ENCODE peak calls at places on chromosomes 6 and 20, in six cellular contexts. H, C, R, S, L and T are unnamed samples.

GRCh38 chr6:87182321-87182720 is 27.0 kb downstream of the ZNF292 start:
- DNase-seq in H (no peak), C (no peak), R (no peak), S (no peak), L (no peak), T (no peak)

GRCh38 chr6:26330835-26331808 is 33.9 kb upstream of the BTN3A2 start:
- DNase-seq in H (no peak), C (peak; percentile 62), R (peak; percentile 86), S (no peak), L (peak; percentile 46), T (peak; percentile 37)

GRCh38 chr6:158868122-158868480 is 48.9 kb upstream of the EZR start:
- DNase-seq in H (no peak), C (no peak), R (no peak), S (no peak), L (no peak), T (no peak)

GRCh38 chr6:51166914-51167313 is 348.2 kb downstream of the TFAP2B start:
- DNase-seq in H (no peak), C (no peak), R (no peak), S (no peak), L (no peak), T (no peak)

GRCh38 chr6:6843057-6843627 is 254.6 kb downstream of the LY86 start:
- DNase-seq in H (no peak), C (peak; percentile 58), R (peak; percentile 73), S (no peak), L (peak; percentile 70), T (no peak)

GRCh38 chr20:31674895-31675827 is 37.4 kb downstream of the COX4I2 start:
- DNase-seq in H (peak; percentile 76), C (peak; percentile 64), R (no peak), S (peak; percentile 97), L (no peak), T (peak; percentile 45)

GRCh38 chr6:163706688-163707087 is 292.2 kb downstream of the QKI start:
- DNase-seq in H (no peak), C (no peak), R (no peak), S (no peak), L (no peak), T (no peak)

GRCh38 chr6:20092071-20092566 is 120.2 kb downstream of the MBOAT1 start:
- DNase-seq in H (no peak), C (peak; percentile 59), R (no peak), S (peak; percentile 12), L (peak; percentile 46), T (no peak)

GRCh38 chr6:163831736-163832135 is 417.2 kb downstream of the QKI start:
- DNase-seq in H (no peak), C (no peak), R (peak; percentile 6), S (no peak), L (no peak), T (no peak)

GRCh38 chr6:45626087-45626891 is 248.6 kb upstream of the SUPT3H start:
- DNase-seq in H (no peak), C (peak; percentile 84), R (no peak), S (no peak), L (no peak), T (no peak)

GRCh38 chr6:10174761-10175160 is 240.1 kb downstream of the TFAP2A start:
- DNase-seq in H (no peak), C (no peak), R (no peak), S (no peak), L (no peak), T (no peak)

GRCh38 chr6:3282461-3283236 is 23.9 kb downstream of the PSMG4 start:
- DNase-seq in H (no peak), C (no peak), R (peak; percentile 36), S (no peak), L (no peak), T (no peak)

GRCh38 chr6:37521674-37522073 is 22.0 kb upstream of the CCDC167 start:
- DNase-seq in H (no peak), C (no peak), R (no peak), S (no peak), L (no peak), T (no peak)

GRCh38 chr6:87575423-87575822 is 14.4 kb downstream of the RARS2 start:
- DNase-seq in H (no peak), C (no peak), R (no peak), S (no peak), L (no peak), T (no peak)

GRCh38 chr6:42720739-42721138 is 1.7 kb downstream of the PRPH2 start:
- DNase-seq in H (peak; percentile 39), C (peak; percentile 53), R (no peak), S (no peak), L (no peak), T (no peak)

GRCh38 chr6:35611235-35611634 is 77.5 kb downstream of the FKBP5 start:
- DNase-seq in H (no peak), C (peak; percentile 60), R (peak; percentile 54), S (no peak), L (peak; percentile 24), T (no peak)

GRCh38 chr20:17992224-17992637 is 23.4 kb downstream of the MGME1 start:
- DNase-seq in H (no peak), C (no peak), R (no peak), S (no peak), L (no peak), T (no peak)

GRCh38 chr6:18585032-18585573 is 198.0 kb downstream of the RNF144B start:
- DNase-seq in H (no peak), C (peak; percentile 65), R (no peak), S (peak; percentile 50), L (peak; percentile 84), T (peak; percentile 70)

GRCh38 chr20:19785173-19785799 is 27.2 kb downstream of the RIN2 start:
- DNase-seq in H (no peak), C (peak; percentile 68), R (no peak), S (no peak), L (no peak), T (no peak)

GRCh38 chr6:84094050-84094435 is 60.5 kb downstream of the MRAP2 start:
- DNase-seq in H (no peak), C (no peak), R (no peak), S (no peak), L (no peak), T (no peak)

GRCh38 chr6:46419576-46420002 is 71.7 kb downstream of the RCAN2 start:
- DNase-seq in H (no peak), C (peak; percentile 67), R (peak; percentile 75), S (no peak), L (peak; percentile 80), T (peak; percentile 79)

GRCh38 chr6:53718597-53719460 is 53.3 kb upstream of the KLHL31 start:
- DNase-seq in H (no peak), C (peak; percentile 75), R (no peak), S (peak; percentile 28), L (peak; percentile 89), T (peak; percentile 37)

GRCh38 chr6:110543106-110543505 is 66.7 kb upstream of the SLC22A16 start:
- DNase-seq in H (no peak), C (no peak), R (no peak), S (no peak), L (no peak), T (peak; percentile 70)

GRCh38 chr6:8539446-8539845 is 104.1 kb upstream of the SLC35B3 start:
- DNase-seq in H (no peak), C (no peak), R (no peak), S (no peak), L (no peak), T (no peak)

GRCh38 chr6:133704371-133704770 is 184.5 kb upstream of the TCF21 start:
- DNase-seq in H (no peak), C (peak; percentile 62), R (no peak), S (no peak), L (no peak), T (no peak)

DNA sequence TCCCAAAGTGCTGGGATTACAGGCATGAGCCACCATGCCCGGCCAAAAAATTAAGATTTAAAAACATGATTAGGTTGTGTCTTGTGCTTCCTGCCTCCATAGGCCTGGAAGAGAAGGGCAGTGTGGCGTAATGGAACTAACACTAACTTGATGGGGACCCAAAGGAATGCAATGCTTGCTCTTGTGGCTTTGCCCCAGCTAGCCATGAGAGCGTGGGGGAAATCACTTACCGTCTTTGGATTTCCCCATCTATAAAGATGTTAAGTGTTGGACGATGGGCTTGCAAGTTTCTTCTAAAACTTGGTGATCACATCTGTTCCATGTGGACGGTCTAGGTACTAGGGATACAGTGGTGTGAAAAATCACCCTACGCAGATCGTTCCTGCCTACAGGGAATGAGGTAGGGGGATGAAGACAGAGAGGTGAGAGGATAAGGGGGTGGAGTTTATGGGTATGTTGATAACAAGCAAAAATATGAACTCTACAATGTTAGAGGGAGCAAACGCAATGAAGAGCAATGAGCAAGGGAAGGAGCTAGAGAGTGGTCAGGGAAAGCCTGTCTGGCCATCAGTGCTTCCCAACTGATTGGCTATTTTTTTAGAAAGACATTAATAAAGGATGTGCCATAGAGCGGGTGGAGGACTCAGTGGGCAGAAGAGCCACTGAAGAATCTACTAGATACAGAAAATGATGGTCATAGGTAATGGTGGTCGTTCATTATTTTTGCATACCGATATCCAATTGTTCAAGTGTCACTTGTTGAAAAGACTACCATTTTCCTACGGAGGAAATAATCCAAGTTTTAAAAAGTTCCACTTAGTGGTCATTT is 165.2 kb downstream of the BCAS1 start:
- DNase-seq in H (no peak), C (no peak), R (no peak), S (no peak), L (no peak), T (no peak)
- H3K27ac ChIP-seq in H (peak overlapping the region; percentile 94), C (no peak overlapping the region), R (no peak overlapping the region), S (peak overlapping the region; percentile 92), L (no peak overlapping the region), T (no peak overlapping the region)

DNA sequence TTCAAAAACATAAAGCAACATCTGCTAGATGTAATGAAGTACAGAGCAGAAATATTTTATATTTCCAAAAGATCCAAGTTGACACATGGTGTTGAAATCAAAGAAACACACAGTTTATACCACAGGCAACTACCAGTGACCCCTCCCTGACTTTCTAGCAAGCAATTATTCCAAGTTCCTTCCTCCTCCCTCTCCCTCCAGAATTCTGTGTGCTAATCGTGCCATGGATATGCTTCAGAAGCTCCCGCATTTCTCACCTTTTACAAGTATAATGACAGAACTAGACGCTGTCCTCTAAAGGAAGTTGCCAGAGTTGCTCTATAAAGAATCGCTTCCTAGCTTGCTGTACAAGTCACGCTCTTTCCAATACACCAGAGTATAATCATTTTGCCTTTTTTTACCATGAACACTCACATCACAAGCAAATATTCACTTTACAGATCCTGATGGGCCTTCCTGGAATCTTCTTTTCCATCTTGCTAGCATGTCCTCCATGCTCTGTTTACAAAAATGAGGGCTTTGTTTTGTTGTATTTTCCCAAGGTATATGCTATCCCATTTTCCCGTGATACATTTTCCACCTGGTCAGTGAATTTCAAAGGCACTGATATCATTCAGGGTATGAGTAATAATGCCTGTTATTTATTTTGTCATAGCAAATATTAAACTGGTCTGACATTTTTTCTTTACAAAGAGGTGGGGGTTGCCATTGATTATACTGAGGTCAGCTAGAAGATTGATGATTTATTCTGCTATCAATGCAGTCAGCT is 64.4 kb downstream of the ARHGAP18 start:
- DNase-seq in H (no peak), C (no peak), R (no peak), S (no peak), L (no peak), T (no peak)
- H3K4me3 ChIP-seq in H (no peak overlapping the region), C (no peak overlapping the region), R (no peak overlapping the region), S (no peak overlapping the region), L (no peak overlapping the region), T (no peak overlapping the region)

DNA sequence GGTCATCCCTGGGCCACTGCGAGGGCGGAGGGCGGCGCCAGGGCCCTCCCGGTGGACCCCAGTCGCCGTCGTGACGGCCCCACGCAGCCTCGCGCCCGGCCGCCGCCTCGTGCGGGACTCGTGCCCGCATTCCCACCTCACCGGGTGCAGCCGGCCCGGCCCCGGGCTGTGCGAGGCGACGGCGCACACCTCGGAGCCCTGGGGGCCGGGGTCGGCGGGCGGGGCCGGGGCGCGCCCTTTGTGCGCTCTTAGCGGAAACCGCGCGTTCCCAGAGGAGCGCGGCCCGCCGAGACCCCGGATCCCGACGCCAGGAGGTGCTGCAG is 5.5 kb upstream of the DLL1 start:
- DNase-seq in H (no peak), C (no peak), R (peak; percentile 73), S (no peak), L (no peak), T (no peak)
- TF ChIP-seq CTCF in H (no peak), C (no peak), R (peak; percentile 48), S (no peak), L (no peak), T (no peak)

GRCh38 chr6:85676086-85676729 is 33.5 kb upstream of the SYNCRIP start:
- DNase-seq in H (no peak), C (no peak), R (no peak), S (peak; percentile 61), L (no peak), T (no peak)
- H3K27ac ChIP-seq in H (no peak overlapping the region), C (no peak overlapping the region), R (no peak overlapping the region), S (peak overlapping the region; percentile 97), L (no peak overlapping the region), T (peak overlapping the region; percentile 36)